ENCODE peak calls at places on chromosomes 3 and 15, in six cellular contexts. H, I, R, D, E and B are unnamed samples.

GRCh38 chr3:133821767-133822638 is 16.4 kb downstream of the SRPRB start:
- DNase-seq in E (peak), R (no peak), D (peak), H (peak), I (no peak), B (no peak)

GRCh38 chr3:76245073-76245472 is 459.7 kb upstream of the ZNF717 start:
- DNase-seq in I (no peak), D (no peak), R (no peak), E (no peak), H (no peak), B (no peak)

GRCh38 chr15:81950841-81951414 is 94.9 kb downstream of the MEX3B start:
- DNase-seq in D (no peak), H (no peak), E (no peak), I (no peak), R (no peak), B (no peak)

GRCh38 chr3:14590594-14590993 is 50.5 kb upstream of the GRIP2 start:
- DNase-seq in E (no peak), H (no peak), R (no peak), I (no peak), D (no peak), B (no peak)

GRCh38 chr3:134260984-134261383 is 10.3 kb upstream of the RYK start:
- DNase-seq in H (peak), I (peak), D (no peak), E (no peak), R (no peak), B (no peak)

GRCh38 chr15:25863067-25863967 is at the start of gene ATP10A:
- DNase-seq in D (no peak), R (no peak), E (no peak), H (no peak), I (no peak), B (no peak)

GRCh38 chr3:78204977-78205376 is 1165.1 kb downstream of the ROBO2 start:
- DNase-seq in I (no peak), D (no peak), H (no peak), R (no peak), E (peak), B (no peak)

GRCh38 chr15:99143655-99144610 is 39.1 kb downstream of the SYNM start:
- DNase-seq in D (peak), R (no peak), H (no peak), E (no peak), I (peak), B (peak)

GRCh38 chr15:95866698-95867440 is 463.6 kb upstream of the NR2F2 start:
- DNase-seq in E (no peak), R (no peak), D (no peak), H (no peak), I (no peak), B (no peak)

GRCh38 chr3:172129868-172130751 is 90.7 kb downstream of the FNDC3B start:
- DNase-seq in D (peak), I (peak), E (peak), H (no peak), R (peak), B (peak)

GRCh38 chr3:186287723-186288122 is 74.3 kb downstream of the DGKG start:
- DNase-seq in D (no peak), I (no peak), R (no peak), E (no peak), H (no peak), B (no peak)

GRCh38 chr3:138946554-138947302 is at the start of the genes FOXL2 and FOXL2NB:
- DNase-seq in D (no peak), H (no peak), R (no peak), E (no peak), I (no peak), B (peak)

GRCh38 chr3:183873986-183874385 is 10.7 kb downstream of the PARL start:
- DNase-seq in E (no peak), H (no peak), I (no peak), D (no peak), R (no peak), B (no peak)

GRCh38 chr3:128456776-128457715 is 9.6 kb downstream of the DNAJB8 start:
- DNase-seq in D (no peak), I (no peak), H (no peak), E (no peak), R (no peak), B (no peak)

GRCh38 chr3:159828542-159828943 is 160.1 kb upstream of the IL12A start:
- DNase-seq in R (no peak), E (peak), D (no peak), H (no peak), I (no peak), B (no peak)

GRCh38 chr3:125194849-125195601 is 17.5 kb downstream of the SLC12A8 start:
- DNase-seq in D (no peak), R (no peak), H (no peak), E (no peak), I (no peak), B (no peak)

GRCh38 chr3:58551636-58552180 is 14.7 kb upstream of the ACOX2 start:
- DNase-seq in H (no peak), R (no peak), E (no peak), D (no peak), I (no peak), B (no peak)

GRCh38 chr3:62722344-62722743 is 152.9 kb downstream of the CADPS start:
- DNase-seq in H (no peak), R (no peak), E (no peak), D (no peak), I (no peak), B (no peak)

GRCh38 chr3:115336836-115337235 is 189.7 kb upstream of the ZBTB20 start:
- DNase-seq in E (no peak), R (no peak), H (no peak), D (no peak), I (no peak), B (no peak)

GRCh38 chr3:135918600-135918999 is 46.9 kb upstream of the PPP2R3A start:
- DNase-seq in I (no peak), D (no peak), E (peak), H (no peak), R (no peak), B (no peak)

GRCh38 chr3:194671511-194671899 is 486 bp downstream of the LSG1 start:
- DNase-seq in E (peak), I (no peak), D (no peak), H (no peak), R (no peak), B (no peak)

GRCh38 chr15:98120561-98120960 is 160.1 kb downstream of the ARRDC4 start:
- DNase-seq in I (no peak), R (no peak), H (no peak), E (no peak), D (no peak), B (no peak)

GRCh38 chr15:48279608-48280007 is 51.6 kb upstream of the DUT start:
- DNase-seq in D (no peak), I (no peak), H (no peak), E (no peak), R (no peak), B (no peak)

GRCh38 chr3:138187296-138188012 is at the start of gene ARMC8:
- DNase-seq in H (no peak), I (peak), R (peak), D (peak), E (no peak), B (peak)

GRCh38 chr3:13123765-13124164 is 50.5 kb upstream of the IQSEC1 start:
- DNase-seq in E (no peak), H (no peak), R (no peak), D (no peak), I (no peak), B (no peak)

GRCh38 chr15:60580650-60581415 is 101.9 kb upstream of the ICE2 start:
- DNase-seq in I (no peak), E (no peak), R (no peak), D (no peak), H (no peak), B (no peak)

GRCh38 chr15:31471731-31472430 is 145.2 kb downstream of the KLF13 start:
- DNase-seq in R (no peak), E (no peak), I (no peak), D (no peak), H (no peak), B (peak)

GRCh38 chr3:184031187-184031792 is at the start of gene HTR3D:
- DNase-seq in D (no peak), R (no peak), H (no peak), I (no peak), E (no peak), B (no peak)

GRCh38 chr3:101203411-101203810 is 117.0 kb downstream of the IMPG2 start:
- DNase-seq in E (no peak), I (no peak), D (no peak), H (no peak), R (no peak), B (no peak)

GRCh38 chr3:42830437-42831320 is 21.4 kb downstream of the ACKR2 start:
- DNase-seq in I (no peak), D (no peak), E (no peak), R (peak), H (no peak), B (no peak)

GRCh38 chr3:161339517-161340500 is 31.5 kb downstream of the SPTSSB start:
- DNase-seq in E (no peak), I (no peak), D (no peak), H (no peak), R (no peak), B (no peak)

GRCh38 chr15:88741671-88742070 is 61.6 kb upstream of the ACAN start:
- DNase-seq in H (no peak), I (no peak), R (no peak), E (no peak), D (no peak), B (no peak)

DNA sequence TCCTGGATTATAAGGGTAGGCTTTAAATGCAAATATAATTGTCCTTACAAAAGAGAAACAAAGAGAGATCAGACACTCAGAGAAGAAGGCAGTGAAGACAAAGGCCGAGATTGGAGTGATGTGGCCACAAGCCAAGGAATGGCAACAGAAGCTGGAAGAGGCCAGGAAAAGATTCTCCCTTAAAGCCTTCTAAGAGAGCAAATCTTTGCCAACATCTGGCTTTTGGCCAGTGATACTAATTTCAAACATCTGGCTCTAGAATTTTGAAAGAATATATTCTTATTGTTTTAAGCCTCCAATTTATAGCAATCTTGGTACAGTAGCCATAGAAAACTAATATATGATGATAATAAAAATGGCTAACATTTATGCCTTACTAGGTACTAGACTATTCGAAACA is 615.8 kb upstream of the ZNF385D start:
- DNase-seq in R (no peak), D (no peak), I (no peak), E (no peak), H (no peak), B (no peak)
- TF ChIP-seq POLR2AphosphoS5 in R (no peak), D (no peak), I (no peak), E (no peak), H (no peak), B (no peak)

DNA sequence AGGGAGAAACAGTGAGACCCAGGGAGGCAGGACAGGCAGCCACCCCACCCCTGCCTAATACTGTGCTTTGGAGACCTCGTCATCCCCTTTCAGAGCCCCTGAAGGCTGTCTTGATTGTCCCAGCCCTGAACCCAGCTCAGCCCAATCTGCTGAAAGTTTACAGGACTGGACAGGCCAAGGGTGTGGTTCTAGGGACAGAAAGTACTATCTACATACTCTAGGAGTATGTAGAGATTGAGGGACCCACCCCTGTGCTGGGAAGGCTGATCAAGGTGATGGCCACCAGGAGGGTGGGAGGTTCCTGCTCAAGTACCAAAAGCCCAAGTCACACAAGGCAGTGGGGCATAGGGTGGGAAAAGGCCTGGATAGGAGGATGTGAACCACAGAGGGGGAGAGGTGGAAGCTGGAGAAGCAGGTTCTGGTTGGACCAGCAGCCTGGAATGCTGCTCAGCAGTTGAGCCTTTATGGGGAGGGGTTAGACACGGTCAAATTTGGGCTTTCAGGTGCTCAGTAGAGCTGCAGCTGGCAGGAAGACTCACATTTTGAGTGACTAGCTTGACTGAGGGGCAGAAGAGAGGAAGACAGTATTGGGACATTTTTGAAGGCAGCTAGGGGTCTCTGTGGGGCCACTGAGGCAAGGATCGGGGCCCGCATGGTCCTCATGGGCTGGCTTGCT is 6.7 kb downstream of the NBEAL2 start:
- DNase-seq in I (no peak), H (no peak), R (no peak), D (no peak), E (no peak), B (no peak)
- H3K27ac ChIP-seq in I (no peak), H (no peak), R (peak), D (peak), E (no peak), B (peak)

GRCh38 chr15:75353604-75354003 is 6.8 kb downstream of the NEIL1 start:
- DNase-seq in I (no peak), H (no peak), E (no peak), R (no peak), D (no peak), B (no peak)
- TF ChIP-seq POLR2AphosphoS5 in I (no peak), H (no peak), E (no peak), R (no peak), D (no peak), B (no peak)

DNA sequence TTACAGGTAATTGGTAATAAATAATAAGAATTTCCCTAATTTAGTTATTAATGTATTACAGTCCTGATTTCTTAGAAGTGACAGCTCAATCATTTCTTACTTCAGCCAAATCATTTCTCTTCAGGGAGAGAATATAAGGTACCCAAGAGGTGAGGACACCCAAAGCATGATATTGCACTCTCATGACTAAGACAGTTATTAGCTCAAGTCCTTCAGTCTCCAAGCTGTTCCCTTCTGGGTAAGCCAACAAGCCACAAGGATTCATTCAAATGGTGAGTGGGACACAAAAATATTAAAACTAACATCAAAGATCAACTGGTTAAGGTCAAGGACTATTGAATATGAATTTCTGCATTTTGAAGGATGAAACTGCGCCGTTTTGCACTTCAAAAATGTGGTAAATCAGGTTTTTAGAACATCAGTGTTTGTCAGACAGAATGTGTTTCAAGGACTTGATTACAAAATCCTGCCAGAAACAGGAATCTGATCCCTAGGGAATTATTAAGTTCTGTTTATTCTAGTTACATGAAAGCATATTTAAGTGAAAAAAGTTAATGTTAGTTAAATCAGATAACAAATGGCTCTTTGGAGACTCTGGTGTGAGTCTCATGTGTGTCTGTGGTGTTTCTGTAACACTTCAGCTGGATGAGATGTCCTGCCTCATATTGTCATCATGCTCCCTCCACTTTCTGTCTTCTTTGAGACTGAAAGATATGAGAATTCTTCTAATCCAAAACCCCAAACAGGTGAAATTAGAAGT is 101.7 kb upstream of the COL8A1 start:
- DNase-seq in H (no peak), E (no peak), D (no peak), R (no peak), I (no peak), B (no peak)
- H3K27ac ChIP-seq in H (no peak), E (no peak), D (no peak), R (no peak), I (no peak), B (no peak)

DNA sequence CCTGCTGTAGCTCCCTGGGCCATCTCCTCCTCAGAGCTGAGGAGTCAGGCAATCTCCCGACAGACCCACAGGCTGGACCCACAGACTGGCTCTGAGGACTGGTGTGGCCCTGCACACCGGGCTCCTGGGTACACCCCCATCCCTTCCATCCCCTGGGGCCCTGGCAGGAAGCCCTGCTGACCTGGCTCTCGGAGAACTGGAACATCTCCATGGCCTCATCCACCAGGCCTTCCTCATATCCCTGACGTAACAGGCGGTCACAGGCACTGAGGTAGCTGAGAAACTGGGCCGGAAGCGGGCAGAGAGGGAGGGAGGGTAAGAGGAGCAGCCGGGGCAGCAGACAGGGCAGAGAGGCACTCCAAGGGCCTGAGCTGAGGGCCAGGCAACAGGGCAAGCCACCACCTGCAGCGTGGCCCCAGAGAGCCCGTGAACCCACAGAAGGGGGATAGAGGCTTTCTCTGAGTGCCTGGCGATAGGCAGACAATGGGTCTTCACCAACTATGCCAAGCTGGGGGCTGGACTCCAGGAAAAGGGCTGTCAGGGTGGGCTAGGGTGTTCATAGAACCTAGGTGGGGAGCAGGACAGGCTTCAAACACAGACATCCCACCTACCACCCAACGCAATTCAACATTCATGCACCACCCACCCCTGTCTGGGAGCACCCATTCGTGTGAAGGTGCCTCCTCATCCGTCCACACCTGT is 17.9 kb downstream of the KBTBD13 start:
- DNase-seq in E (no peak), H (no peak), R (no peak), D (no peak), I (no peak), B (no peak)
- TF ChIP-seq POLR2AphosphoS5 in E (no peak), H (no peak), R (no peak), D (no peak), I (peak), B (no peak)

GRCh38 chr3:149941186-149941585 is 29.5 kb downstream of the PFN2 start:
- DNase-seq in H (no peak), R (no peak), E (no peak), D (no peak), I (no peak), B (no peak)
- H3K27ac ChIP-seq in H (no peak), R (no peak), E (no peak), D (no peak), I (no peak), B (no peak)